ENCODE peak calls at places on chromosomes 3 and 15, in five cellular contexts. S is GM23248, X is PC-9, W is hepatocyte, V is GM23338. O is an unnamed sample. For H3K36me3 and H3K9me2, the result is how much of the 10 kb centered on the place peaks cover.

GRCh38 chr3:132900479-132900878 is 137.7 kb upstream of the TMEM108 start:
- DNase-seq in S (no peak), X (no peak), V (no peak), W (no peak), O (no peak)

GRCh38 chr3:31862861-31863260 is 118.2 kb downstream of the OSBPL10 start:
- DNase-seq in W (no peak), X (no peak), V (no peak), S (no peak), O (no peak)

GRCh38 chr3:124772081-124772831 is 42.0 kb downstream of the UMPS start:
- DNase-seq in S (peak), V (no peak), W (peak), X (no peak), O (no peak)

GRCh38 chr15:78533331-78533730 is 6.9 kb upstream of the PSMA4 start:
- DNase-seq in W (no peak), S (no peak), V (no peak), X (no peak), O (no peak)

GRCh38 chr3:196694202-196694638 is 17.8 kb downstream of the CEP19 start:
- DNase-seq in S (peak), X (peak), W (no peak), V (no peak), O (peak)

GRCh38 chr15:52278636-52279367 is 16.8 kb downstream of the MYO5C start:
- DNase-seq in V (no peak), S (no peak), W (no peak), X (no peak), O (no peak)

GRCh38 chr15:85899927-85900326 is 105.2 kb upstream of the KLHL25 start:
- DNase-seq in X (no peak), S (no peak), W (peak), V (no peak), O (no peak)

GRCh38 chr3:32195995-32196540 is 42.4 kb upstream of the CMTM8 start:
- DNase-seq in X (no peak), S (no peak), W (no peak), V (no peak), O (peak)

GRCh38 chr15:33278816-33279612 is 31.8 kb upstream of the RYR3 start:
- DNase-seq in X (peak), W (peak), V (peak), S (peak), O (peak)

GRCh38 chr3:187986514-187986934 is 167.4 kb upstream of the LPP start:
- DNase-seq in X (peak), V (no peak), S (peak), W (no peak), O (peak)

GRCh38 chr15:54082836-54083492 is 104.7 kb downstream of the UNC13C start:
- DNase-seq in S (peak), V (peak), W (no peak), X (no peak), O (peak)

GRCh38 chr3:9778102-9778501 is 8.4 kb upstream of the CAMK1 start:
- DNase-seq in S (peak), X (no peak), V (no peak), W (no peak), O (peak)

GRCh38 chr3:55501905-55502304 is 14.8 kb upstream of the WNT5A start:
- DNase-seq in S (peak), W (no peak), V (no peak), X (no peak), O (no peak)

GRCh38 chr3:12884104-12884742 is 42.9 kb upstream of the RPL32 start:
- DNase-seq in X (no peak), W (no peak), S (peak), V (no peak), O (no peak)

GRCh38 chr3:38585791-38586420 is 63.6 kb downstream of the SCN5A start:
- DNase-seq in W (no peak), V (no peak), X (no peak), S (no peak), O (no peak)

GRCh38 chr15:70089692-70089971 is 8.1 kb downstream of the TLE3 start:
- DNase-seq in X (no peak), V (no peak), S (peak), W (peak), O (peak)

GRCh38 chr3:41450416-41451231 is 251.3 kb downstream of the CTNNB1 start:
- DNase-seq in W (peak), X (no peak), S (no peak), V (peak), O (peak)

GRCh38 chr3:170585937-170586310 is at the start of gene SLC7A14:
- DNase-seq in V (peak), X (no peak), S (peak), W (no peak), O (no peak)

GRCh38 chr15:31482122-31482922 is 155.7 kb downstream of the KLF13 start:
- DNase-seq in V (peak), S (no peak), X (no peak), W (no peak), O (no peak)

GRCh38 chr3:53789459-53789858 is 56.8 kb downstream of the CHDH start:
- DNase-seq in X (no peak), W (no peak), V (peak), S (no peak), O (no peak)

GRCh38 chr3:49716691-49717538 is 2.6 kb downstream of the AMIGO3 start:
- DNase-seq in W (peak), S (no peak), V (no peak), X (no peak), O (no peak)

GRCh38 chr15:59918994-59919951 is 84.8 kb upstream of the FOXB1 start:
- DNase-seq in X (peak), S (peak), W (peak), V (no peak), O (peak)

GRCh38 chr3:71753716-71754609 is at the start of gene GPR27:
- DNase-seq in W (peak), V (peak), X (no peak), S (peak), O (no peak)

GRCh38 chr3:145882416-145882815 is 278.6 kb downstream of the PLOD2 start:
- DNase-seq in W (no peak), X (no peak), S (peak), V (no peak), O (no peak)

GRCh38 chr3:187695434-187695833 is 6.9 kb downstream of the RTP2 start:
- DNase-seq in W (no peak), S (no peak), V (no peak), X (no peak), O (no peak)

GRCh38 chr15:77959094-77959879 is 118.2 kb downstream of the TBC1D2B start:
- DNase-seq in X (peak), V (peak), S (peak), W (peak), O (peak)

GRCh38 chr15:60928210-60928609 is 300.9 kb downstream of the RORA start:
- DNase-seq in V (peak), X (no peak), W (no peak), S (no peak), O (no peak)

GRCh38 chr3:50978991-50979667 is 304.4 kb downstream of the DOCK3 start:
- DNase-seq in S (no peak), V (peak), W (no peak), X (no peak), O (no peak)

GRCh38 chr3:175980731-175981130 is 1121.6 kb downstream of the NAALADL2 start:
- DNase-seq in V (no peak), W (no peak), X (no peak), S (peak), O (no peak)

GRCh38 chr3:43378066-43378935 is 92.0 kb downstream of the SNRK start:
- DNase-seq in X (peak), V (peak), W (peak), S (peak), O (peak)

GRCh38 chr3:44504566-44504965 is 27.1 kb upstream of the ZNF445 start:
- DNase-seq in S (no peak), X (no peak), W (no peak), V (no peak), O (no peak)

GRCh38 chr3:44495636-44496415 is 18.4 kb upstream of the ZNF445 start:
- DNase-seq in W (no peak), V (no peak), S (no peak), X (no peak), O (no peak)

GRCh38 chr3:44501971-44502370 is 24.5 kb upstream of the ZNF445 start:
- DNase-seq in W (no peak), S (no peak), V (no peak), X (no peak), O (no peak)

GRCh38 chr3:44499149-44499898 is 21.9 kb upstream of the ZNF445 start:
- DNase-seq in S (no peak), V (no peak), W (no peak), X (no peak), O (no peak)
- H3K36me3 ChIP-seq in S (under half), V (under half), W (under half), X (under half), O (half or more)

GRCh38 chr3:47762233-47762632 is 19.5 kb downstream of the SMARCC1 start:
- DNase-seq in V (no peak), W (no peak), S (peak), X (no peak), O (no peak)
- H3K9me2 ChIP-seq in V (under half), W (under half), S (under half), X (under half), O (under half)

GRCh38 chr3:28576590-28577220 is 228.1 kb upstream of the AZI2 start:
- DNase-seq in V (peak), S (peak), W (no peak), X (no peak), O (no peak)
- TF ChIP-seq EZH2 in V (no peak), S (peak), W (no peak), X (no peak), O (no peak)

DNA sequence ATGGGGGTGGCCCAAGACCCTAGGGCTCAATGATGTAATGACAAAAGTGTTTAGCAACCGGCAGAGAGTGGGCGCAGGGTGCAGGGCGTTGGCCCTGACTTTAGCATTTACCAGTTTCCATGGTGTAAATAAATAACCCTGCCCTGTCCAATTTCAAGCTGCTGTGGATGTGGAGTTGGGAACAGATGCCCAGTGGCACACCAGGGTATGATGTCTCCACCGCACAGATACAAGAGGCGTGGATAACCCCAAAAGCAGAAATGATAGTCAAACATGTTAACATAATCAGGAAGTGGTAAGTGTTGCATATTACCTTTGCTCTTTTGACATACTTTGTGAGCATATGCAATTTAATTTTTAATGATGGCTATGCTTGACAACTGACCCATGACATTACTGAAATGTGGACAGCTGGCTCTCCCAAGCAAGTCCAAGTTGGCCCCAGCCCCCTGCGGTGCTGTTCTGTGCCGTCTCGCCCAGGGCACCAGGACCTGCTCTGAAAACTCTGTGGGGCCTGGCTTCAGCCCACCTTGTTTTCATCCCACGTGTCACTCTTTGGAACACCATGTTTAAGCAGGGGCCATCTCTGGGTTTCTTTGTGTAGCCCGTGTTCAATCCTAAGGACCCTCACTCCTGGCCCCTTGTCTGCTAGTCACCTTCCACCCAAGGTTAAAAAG is 10.8 kb upstream of the ANPEP start:
- DNase-seq in W (no peak), V (no peak), S (peak), X (no peak), O (no peak)
- H3K36me3 ChIP-seq in W (under half), V (under half), S (under half), X (under half), O (under half)

GRCh38 chr3:151301787-151302186 is 14.8 kb downstream of the GPR87 start:
- DNase-seq in V (no peak), S (peak), W (no peak), X (no peak), O (peak)

GRCh38 chr3:151293127-151293526 is 14.8 kb upstream of the P2RY14 start:
- DNase-seq in V (no peak), X (no peak), W (no peak), S (no peak), O (no peak)

GRCh38 chr3:151300554-151300953 is 16.1 kb downstream of the GPR87 start:
- DNase-seq in W (no peak), S (no peak), V (no peak), X (no peak), O (no peak)

GRCh38 chr3:151296226-151296625 is 17.9 kb upstream of the P2RY14 start:
- DNase-seq in V (peak), W (no peak), X (no peak), S (no peak), O (no peak)

GRCh38 chr3:151299006-151299405 is 17.6 kb downstream of the GPR87 start:
- DNase-seq in X (no peak), S (no peak), V (no peak), W (no peak), O (no peak)
- H3K9me2 ChIP-seq in X (under half), S (under half), V (under half), W (under half), O (under half)